ENCODE peak calls at places on chromosomes 7 and 10, in four cellular contexts. I, R, T and Q are unnamed samples.

GRCh38 chr7:151176401-151176800 is 8.9 kb upstream of the GBX1 start:
- DNase-seq in I (no peak), R (no peak), T (no peak), Q (no peak)

GRCh38 chr10:30056767-30057355 is 2.5 kb downstream of the JCAD start:
- DNase-seq in I (no peak), R (no peak), T (no peak), Q (no peak)

GRCh38 chr7:101435461-101436225 is 73.0 kb downstream of the COL26A1 start:
- DNase-seq in I (no peak), R (no peak), T (peak), Q (no peak)

GRCh38 chr7:99272476-99273045 is at the start of gene MYH16:
- DNase-seq in I (no peak), R (no peak), T (no peak), Q (no peak)

GRCh38 chr10:69065406-69066361 is 22.2 kb upstream of the SRGN start:
- DNase-seq in I (no peak), R (no peak), T (no peak), Q (no peak)

GRCh38 chr10:75851946-75852345 is 420.5 kb downstream of the LRMDA start:
- DNase-seq in I (no peak), R (no peak), T (no peak), Q (no peak)

GRCh38 chr10:62637249-62638061 is 167.1 kb upstream of the ADO start:
- DNase-seq in I (peak), R (no peak), T (no peak), Q (peak)

GRCh38 chr10:77253665-77254064 is 383.9 kb downstream of the KCNMA1 start:
- DNase-seq in I (no peak), R (no peak), T (no peak), Q (no peak)

GRCh38 chr7:94223375-94224084 is 171.2 kb upstream of the COL1A2 start:
- DNase-seq in I (no peak), R (no peak), T (no peak), Q (no peak)

GRCh38 chr7:108097703-108098102 is 32.5 kb downstream of the LAMB4 start:
- DNase-seq in I (no peak), R (peak), T (peak), Q (peak)

GRCh38 chr7:130904031-130904757 is 170.2 kb upstream of the KLF14 start:
- DNase-seq in I (no peak), R (peak), T (no peak), Q (peak)

GRCh38 chr10:24851595-24851994 is 100.8 kb downstream of the PRTFDC1 start:
- DNase-seq in I (no peak), R (no peak), T (no peak), Q (no peak)

GRCh38 chr10:78337646-78338391 is 304.2 kb downstream of the RPS24 start:
- DNase-seq in I (no peak), R (no peak), T (no peak), Q (no peak)

GRCh38 chr10:76017026-76017732 is 585.8 kb downstream of the LRMDA start:
- DNase-seq in I (no peak), R (no peak), T (no peak), Q (no peak)

GRCh38 chr7:44712012-44712411 is 36.6 kb upstream of the ZMIZ2 start:
- DNase-seq in I (no peak), R (peak), T (no peak), Q (peak)

DNA sequence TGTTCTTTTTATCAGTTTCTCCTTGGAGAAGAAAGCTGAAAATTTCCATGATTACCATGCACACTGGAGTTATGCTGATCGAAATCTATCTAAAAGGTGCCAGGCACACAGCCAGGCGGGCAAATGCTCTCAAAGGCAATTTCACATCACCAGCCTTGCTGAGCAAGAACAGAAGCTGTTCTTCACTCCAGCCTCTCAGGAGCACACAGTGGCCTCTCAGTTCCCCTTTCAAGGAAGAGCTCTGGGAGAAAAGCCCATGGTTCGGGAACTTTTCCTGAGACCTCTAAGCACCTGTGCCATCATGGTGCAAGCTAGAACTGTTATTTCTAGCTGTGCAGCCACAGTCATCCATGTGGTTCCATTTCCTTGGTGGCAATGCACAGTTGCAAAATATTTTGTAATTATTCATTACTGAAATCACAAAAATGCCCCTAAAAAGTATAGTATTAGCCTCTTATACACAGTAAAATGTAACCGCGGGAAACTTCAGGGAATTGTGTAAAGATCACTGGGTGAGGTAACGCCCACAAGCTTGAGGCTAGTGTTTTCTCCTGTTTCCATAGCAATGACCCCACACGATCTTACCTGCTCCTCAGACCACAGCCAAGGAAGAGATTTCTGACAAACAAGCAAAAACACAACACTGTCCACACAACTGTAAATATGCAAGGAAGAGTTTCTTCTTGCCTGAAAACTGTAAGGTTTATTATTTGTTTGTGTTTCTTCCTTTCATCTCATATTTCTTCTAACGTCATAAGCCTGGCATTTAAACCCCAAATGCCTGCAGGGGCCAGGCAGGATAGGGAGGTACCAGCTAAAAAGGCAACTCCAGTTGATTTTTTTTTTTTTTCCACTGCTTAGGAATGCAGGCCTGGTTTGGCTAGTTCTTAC is 121.2 kb downstream of the FAM107B start:
- DNase-seq in I (no peak), R (no peak), T (peak), Q (no peak)
- H3K9ac ChIP-seq in I (no peak), R (no peak), T (no peak), Q (no peak)

GRCh38 chr10:128061306-128062300 is 64.6 kb downstream of the MKI67 start:
- DNase-seq in I (no peak), R (no peak), T (no peak), Q (no peak)
- TF ChIP-seq FOXM1 in I (no peak), R (no peak), T (no peak), Q (no peak)

GRCh38 chr7:2313450-2314208 is 612 bp downstream of the SNX8 start:
- DNase-seq in I (no peak), R (no peak), T (no peak), Q (no peak)

GRCh38 chr7:2314209-2314955 is at the start of gene SNX8:
- DNase-seq in I (no peak), R (peak), T (peak), Q (peak)

GRCh38 chr7:2315787-2316186 is 1.5 kb upstream of the SNX8 start:
- DNase-seq in I (no peak), R (no peak), T (no peak), Q (no peak)

GRCh38 chr7:2317556-2318293 is 3.5 kb upstream of the SNX8 start:
- DNase-seq in I (no peak), R (no peak), T (no peak), Q (no peak)

DNA sequence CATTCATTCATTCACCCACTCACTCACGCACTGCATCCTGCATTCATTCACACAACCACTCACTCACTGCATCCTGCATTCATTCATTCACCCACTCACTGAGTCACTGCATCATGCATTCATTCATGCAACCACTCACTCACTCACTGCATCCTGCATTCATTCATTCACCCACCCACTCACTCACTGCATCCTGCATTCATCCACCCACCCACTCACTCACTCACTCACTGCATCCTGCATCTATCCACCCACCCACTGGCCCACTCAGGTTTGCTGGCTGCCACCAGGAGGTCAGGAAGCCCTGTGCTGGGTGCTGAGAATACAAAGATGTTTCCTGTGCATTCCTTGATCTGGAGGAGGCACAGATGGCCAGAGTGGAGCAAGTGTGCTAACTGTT is 2.3 kb upstream of the SNX8 start:
- DNase-seq in I (no peak), R (no peak), T (no peak), Q (no peak)
- TF ChIP-seq ZBTB33 in I (no peak), R (no peak), T (no peak), Q (no peak)

DNA sequence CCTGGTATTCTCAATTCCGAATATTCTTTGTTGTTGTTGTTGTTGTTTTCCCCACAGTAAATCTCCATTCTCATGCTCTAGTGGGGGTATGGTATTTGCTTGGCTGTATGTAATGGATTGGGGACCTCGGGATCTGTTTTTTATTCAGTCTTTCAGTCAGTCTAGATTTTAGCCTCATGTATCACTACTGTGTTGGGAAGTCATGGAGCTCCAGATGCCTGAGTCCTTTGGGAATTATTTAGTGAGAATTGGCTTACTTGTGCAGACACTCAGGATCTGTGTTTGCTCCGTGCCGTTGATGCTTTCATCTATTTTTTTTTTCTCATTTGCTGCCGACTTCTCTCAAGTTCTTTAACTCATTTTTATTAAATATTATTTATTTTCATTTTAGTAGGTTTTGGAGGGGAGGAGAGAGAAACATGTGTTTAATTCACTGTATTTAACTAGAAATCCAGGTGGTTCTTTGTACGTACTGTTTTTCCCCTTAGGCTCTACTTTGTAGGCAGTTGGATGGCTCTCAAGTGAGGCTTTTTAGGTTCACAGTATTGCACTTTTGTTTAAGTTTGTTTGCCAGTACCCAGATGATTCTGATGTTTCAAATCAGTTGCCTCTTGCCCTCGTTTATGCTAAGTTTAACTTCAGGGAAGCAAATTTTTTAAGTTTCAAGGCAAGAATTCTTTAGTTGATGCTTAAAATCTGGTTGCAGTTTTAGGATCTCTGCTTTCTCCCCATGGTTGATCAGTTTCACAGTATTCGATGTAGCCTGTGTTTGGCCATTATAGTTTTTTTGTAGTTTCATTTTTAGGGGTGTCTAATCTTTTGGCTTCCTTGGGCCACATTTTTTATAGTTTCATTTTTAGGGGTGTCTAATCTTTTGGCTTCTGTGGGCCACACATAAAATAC is 36.9 kb downstream of the ZNRF2 start:
- DNase-seq in I (peak), R (no peak), T (no peak), Q (no peak)
- H3K9ac ChIP-seq in I (peak), R (no peak), T (peak), Q (no peak)